ENCODE peak calls at places on chromosomes 4 and X, in ten cellular contexts. L is WERI-Rb-1; R is GM04503; A is endodermal cell; M is stimulated activated CD4-positive, alpha-beta T cell treated with anti-CD3 and anti-CD28 coated beads, Interleukin-12 subunit alpha, Interleukin-12 subunit beta, amount 100 ng/mL, for 24 hours; G is body of pancreas; V is A549; D is activated CD4-positive, alpha-beta T cell treated with anti-CD3 and anti-CD28 coated beads, Interleukin-2, amount 50 U/mL, for 1 hour; Z is lower lobe of right lung; Q is NCI-H774. P is an unnamed sample.

GRCh38 chr4:139740531-139741041 is 75.0 kb downstream of the MGST2 start:
- DNase-seq in L (no peak), Q (peak; percentile 18), G (peak; percentile 74), D (no peak), Z (peak; percentile 70), A (peak; percentile 51), V (peak; percentile 6), M (no peak), R (peak; percentile 75), P (no peak)

GRCh38 chr4:140309124-140309870 is 64.1 kb upstream of the SCOC start:
- DNase-seq in G (peak; percentile 13), A (peak; percentile 78), Z (no peak), Q (no peak), L (no peak), D (no peak), R (no peak), M (no peak), V (no peak), P (no peak)

GRCh38 chr4:74603186-74603585 is 158.2 kb downstream of the AREG start:
- DNase-seq in R (no peak), D (no peak), M (no peak), G (no peak), Q (no peak), V (no peak), Z (no peak), A (no peak), L (no peak), P (no peak)

GRCh38 chr4:24471623-24472510 is 112.5 kb downstream of the DHX15 start:
- DNase-seq in G (no peak), R (no peak), Z (no peak), V (no peak), D (no peak), L (peak; percentile 18), M (no peak), A (peak; percentile 87), Q (no peak), P (no peak)

GRCh38 chr4:70688795-70689231 is 481 bp downstream of the UTP3 start:
- DNase-seq in A (peak; percentile 57), Q (no peak), M (no peak), Z (no peak), R (no peak), G (no peak), V (no peak), L (no peak), D (no peak), P (peak; percentile 10)

GRCh38 chr4:100079264-100079663 is 111.0 kb downstream of the DDIT4L start:
- DNase-seq in Q (no peak), M (no peak), Z (no peak), D (no peak), R (no peak), G (no peak), V (no peak), L (no peak), A (no peak), P (no peak)

GRCh38 chr4:38144029-38144428 is 183.8 kb downstream of the PTTG2 start:
- DNase-seq in G (no peak), Q (no peak), V (no peak), Z (no peak), D (no peak), M (no peak), A (no peak), L (no peak), R (no peak), P (no peak)

GRCh38 chr4:187128971-187129370 is 405.3 kb upstream of the FAT1 start:
- DNase-seq in D (no peak), V (no peak), Q (no peak), A (no peak), Z (no peak), R (no peak), G (no peak), M (no peak), L (no peak), P (no peak)

GRCh38 chrX:53071064-53071463 is 11.1 kb upstream of the TSPYL2 start:
- DNase-seq in R (no peak), G (no peak), Q (no peak), Z (no peak), M (no peak), L (no peak), D (no peak), V (no peak), A (peak; percentile 12), P (no peak)

GRCh38 chrX:107154787-107155620 is 36.4 kb upstream of the RBM41 start:
- DNase-seq in Q (no peak), G (no peak), A (peak; percentile 41), M (no peak), V (peak; percentile 21), L (no peak), Z (no peak), D (peak; percentile 1), R (no peak), P (no peak)

GRCh38 chr4:116275006-116275405 is 810.4 kb downstream of the TRAM1L1 start:
- DNase-seq in G (no peak), R (no peak), Q (no peak), M (no peak), D (no peak), L (no peak), V (no peak), Z (no peak), A (no peak), P (no peak)

GRCh38 chrX:123803331-123803983 is 56.4 kb upstream of the XIAP start:
- DNase-seq in A (peak; percentile 60), Z (no peak), M (no peak), L (no peak), R (peak; percentile 47), V (peak; percentile 66), G (no peak), Q (peak; percentile 93), D (peak; percentile 5), P (peak; percentile 15)

GRCh38 chr4:24968992-24969391 is 56.1 kb upstream of the CCDC149 start:
- DNase-seq in A (peak; percentile 26), Z (no peak), D (no peak), R (no peak), M (no peak), Q (no peak), G (no peak), V (no peak), L (no peak), P (no peak)